ENCODE peak calls at places on chromosomes 12 and 14, in nine cellular contexts. C, K, U, P, Z, V, L, R and J are unnamed samples.

GRCh38 chr14:102491786-102492522 is 17.6 kb downstream of the ANKRD9 start:
- DNase-seq in V (no peak), K (no peak), P (no peak), U (no peak), R (no peak), Z (no peak), C (no peak), L (no peak), J (no peak)

GRCh38 chr12:2256915-2257314 is 204.1 kb downstream of the CACNA1C start:
- DNase-seq in V (peak; percentile 40), U (no peak), L (no peak), K (peak; percentile 98), C (no peak), R (no peak), P (peak; percentile 47), Z (no peak), J (no peak)

GRCh38 chr12:6215120-6215807 is 15.1 kb downstream of the CD9 start:
- DNase-seq in P (no peak), L (no peak), U (no peak), Z (no peak), R (no peak), V (no peak), C (no peak), K (no peak), J (no peak)

GRCh38 chr14:105204206-105204930 is 23.3 kb upstream of the NUDT14 start:
- DNase-seq in C (peak; percentile 66), Z (no peak), K (no peak), V (peak; percentile 73), P (no peak), R (peak; percentile 52), U (peak; percentile 76), L (peak; percentile 84), J (no peak)

GRCh38 chr12:94674835-94675234 is 24.5 kb upstream of the TMCC3 start:
- DNase-seq in C (peak; percentile 51), U (peak; percentile 49), Z (no peak), R (no peak), L (no peak), V (no peak), K (no peak), P (no peak), J (no peak)

GRCh38 chr14:55127491-55127951 is 1.5 kb upstream of the LGALS3 start:
- DNase-seq in P (peak; percentile 82), V (peak; percentile 48), C (no peak), Z (no peak), L (peak; percentile 96), U (no peak), K (peak; percentile 34), R (no peak), J (no peak)

GRCh38 chr12:2034633-2035420 is 18.0 kb upstream of the CACNA1C start:
- DNase-seq in C (peak; percentile 94), R (peak; percentile 66), L (peak; percentile 79), K (peak; percentile 83), Z (peak; percentile 67), U (peak; percentile 88), P (peak; percentile 73), V (peak; percentile 83), J (peak; percentile 87)

GRCh38 chr12:110065540-110065939 is 17.2 kb upstream of the C12orf76 start:
- DNase-seq in C (no peak), L (no peak), K (no peak), V (no peak), Z (no peak), P (no peak), R (no peak), U (no peak), J (no peak)

GRCh38 chr12:88993655-88994054 is 358.6 kb downstream of the DUSP6 start:
- DNase-seq in C (no peak), R (no peak), L (peak; percentile 60), U (no peak), K (no peak), Z (peak; percentile 74), V (peak; percentile 33), P (peak; percentile 85), J (no peak)

GRCh38 chr12:3751151-3752095 is 1.5 kb downstream of the CRACR2A start:
- DNase-seq in R (no peak), C (no peak), V (no peak), U (no peak), K (no peak), P (no peak), Z (no peak), L (no peak), J (no peak)

GRCh38 chr14:90301122-90301521 is 30.6 kb downstream of the NRDE2 start:
- DNase-seq in V (no peak), R (no peak), U (no peak), L (no peak), K (no peak), Z (no peak), P (no peak), C (no peak), J (no peak)

GRCh38 chr14:75247286-75247922 is 31.2 kb upstream of the FOS start:
- DNase-seq in L (peak; percentile 75), U (no peak), P (no peak), C (no peak), K (no peak), Z (no peak), V (no peak), R (no peak), J (no peak)

GRCh38 chr12:6968426-6968825 is 2.0 kb downstream of the PHB2 start:
- DNase-seq in Z (no peak), U (no peak), C (peak; percentile 16), L (no peak), R (no peak), V (peak; percentile 1), P (no peak), K (no peak), J (no peak)

GRCh38 chr14:65287264-65288131 is 125.0 kb upstream of the FUT8 start:
- DNase-seq in R (no peak), K (no peak), L (no peak), Z (no peak), U (no peak), C (no peak), P (no peak), V (no peak), J (no peak)

GRCh38 chr14:34120185-34120977 is 169.5 kb upstream of the EGLN3 start:
- DNase-seq in C (no peak), V (no peak), U (no peak), L (no peak), K (no peak), R (no peak), P (no peak), Z (no peak), J (no peak)

GRCh38 chr12:109588461-109589239 is 15.1 kb downstream of the MVK start:
- DNase-seq in R (no peak), K (no peak), U (no peak), L (peak; percentile 84), Z (no peak), P (no peak), C (no peak), V (no peak), J (no peak)

GRCh38 chr14:106831322-106831720 is 1304.9 kb downstream of the TMEM121 start:
- DNase-seq in Z (no peak), P (peak; percentile 42), V (no peak), K (no peak), U (no peak), L (peak; percentile 24), C (no peak), R (no peak), J (no peak)

GRCh38 chr14:104385189-104386135 is 194.1 kb upstream of the C14orf180 start:
- DNase-seq in P (no peak), V (no peak), R (no peak), C (no peak), Z (no peak), U (peak; percentile 8), K (no peak), L (no peak), J (no peak)

GRCh38 chr12:6215932-6216494 is 15.8 kb downstream of the CD9 start:
- DNase-seq in L (peak; percentile 79), K (peak; percentile 99), U (no peak), C (peak; percentile 80), P (peak; percentile 87), R (peak; percentile 57), V (peak; percentile 97), Z (no peak), J (no peak)

GRCh38 chr12:65556676-65557424 is 267.4 kb upstream of the HMGA2 start:
- DNase-seq in C (peak; percentile 84), L (peak; percentile 80), R (peak; percentile 10), Z (peak; percentile 55), P (peak; percentile 92), U (peak; percentile 80), V (peak; percentile 92), K (peak; percentile 65), J (peak; percentile 53)

GRCh38 chr12:20011200-20011599 is 357.1 kb upstream of the PDE3A start:
- DNase-seq in C (no peak), R (no peak), K (no peak), P (no peak), Z (no peak), U (peak; percentile 24), V (no peak), L (peak; percentile 75), J (no peak)

GRCh38 chr14:89921346-89921745 is 33.2 kb downstream of the EFCAB11 start:
- DNase-seq in P (peak; percentile 45), C (no peak), U (no peak), V (peak; percentile 15), R (no peak), L (no peak), K (no peak), Z (no peak), J (no peak)

GRCh38 chr12:103768467-103769123 is 72.4 kb downstream of the NT5DC3 start:
- DNase-seq in P (no peak), V (no peak), K (no peak), C (no peak), R (no peak), L (no peak), U (no peak), Z (no peak), J (no peak)

GRCh38 chr12:108875682-108876361 is 4.1 kb upstream of the DAO start:
- DNase-seq in U (no peak), C (no peak), P (peak; percentile 35), R (no peak), K (no peak), Z (no peak), L (no peak), V (no peak), J (no peak)

GRCh38 chr12:66103011-66103913 is 27.3 kb downstream of the LLPH start:
- DNase-seq in R (no peak), P (no peak), L (no peak), C (no peak), U (no peak), Z (no peak), V (peak; percentile 17), K (no peak), J (no peak)

GRCh38 chr12:52949413-52950331 is 754 bp downstream of the KRT18 start:
- DNase-seq in R (no peak), P (peak; percentile 94), U (no peak), C (peak; percentile 47), V (peak; percentile 97), K (peak; percentile 90), L (peak; percentile 95), Z (no peak), J (no peak)

GRCh38 chr12:91954326-91954725 is 191.3 kb downstream of the BTG1 start:
- DNase-seq in K (no peak), R (no peak), L (no peak), C (no peak), U (no peak), Z (no peak), V (no peak), P (no peak), J (no peak)

GRCh38 chr14:33842299-33842698 is 108.6 kb downstream of the EGLN3 start:
- DNase-seq in V (no peak), L (no peak), C (no peak), K (no peak), Z (no peak), U (no peak), R (no peak), P (no peak), J (no peak)

GRCh38 chr14:86654558-86655184 is 1124.7 kb downstream of the FLRT2 start:
- DNase-seq in U (no peak), K (peak; percentile 50), L (peak; percentile 0), P (peak; percentile 46), R (no peak), V (peak; percentile 65), Z (peak; percentile 13), C (peak; percentile 36), J (no peak)

GRCh38 chr12:1919284-1919683 is 832 bp upstream of the CACNA2D4 start:
- DNase-seq in P (no peak), V (peak; percentile 9), C (no peak), R (no peak), U (no peak), L (no peak), K (no peak), Z (no peak), J (no peak)

GRCh38 chr12:125185740-125186470 is 120.7 kb downstream of the AACS start:
- DNase-seq in Z (no peak), L (peak; percentile 63), C (peak; percentile 79), V (peak; percentile 93), R (peak; percentile 69), P (peak; percentile 73), U (peak; percentile 77), K (peak; percentile 83), J (peak; percentile 49)